ENCODE peak calls at places on chromosomes 7 and 10, in seven cellular contexts. E, O, W, H, A, N and Y are unnamed samples.

GRCh38 chr7:84354866-84355265 is 160.3 kb upstream of the SEMA3A start:
- DNase-seq in H (no peak), N (no peak), O (no peak), A (no peak), E (no peak), W (no peak), Y (no peak)

GRCh38 chr10:22415072-22415471 is 69.8 kb downstream of the SPAG6 start:
- DNase-seq in A (no peak), N (no peak), O (no peak), E (no peak), W (no peak), H (no peak), Y (no peak)

GRCh38 chr10:13959443-13960359 is 371.0 kb downstream of the FRMD4A start:
- DNase-seq in E (no peak), O (no peak), H (no peak), A (no peak), N (no peak), W (no peak), Y (no peak)

GRCh38 chr10:132520147-132520811 is 17.3 kb upstream of the INPP5A start:
- DNase-seq in O (no peak), H (no peak), E (no peak), N (no peak), W (peak; percentile 84), A (peak; percentile 36), Y (peak; percentile 49)

GRCh38 chr10:132588301-132589013 is 50.9 kb downstream of the INPP5A start:
- DNase-seq in H (no peak), E (no peak), A (peak; percentile 65), O (peak; percentile 48), N (peak; percentile 99), W (no peak), Y (peak; percentile 68)

GRCh38 chr7:131107343-131108211 is 220.1 kb upstream of the MKLN1 start:
- DNase-seq in E (peak; percentile 52), A (peak; percentile 64), W (peak; percentile 89), H (peak; percentile 56), N (peak; percentile 85), O (peak; percentile 85), Y (peak; percentile 96)

GRCh38 chr10:102994551-102995295 is 76.6 kb downstream of the CNNM2 start:
- DNase-seq in W (no peak), E (no peak), O (no peak), H (no peak), N (peak; percentile 14), A (no peak), Y (peak; percentile 19)

GRCh38 chr10:94097656-94098055 is 103.9 kb downstream of the PLCE1 start:
- DNase-seq in E (no peak), W (no peak), A (no peak), O (peak; percentile 39), N (no peak), H (no peak), Y (peak; percentile 24)

GRCh38 chr7:137772748-137773147 is 74.0 kb downstream of the DGKI start:
- DNase-seq in O (peak; percentile 95), N (peak; percentile 52), E (no peak), A (no peak), H (no peak), W (no peak), Y (peak; percentile 57)